ENCODE peak calls at places on chromosomes 1 and 21, in five cellular contexts. T, O, V, Z and F are unnamed samples.

GRCh38 chr1:50333595-50333974 is 89.7 kb downstream of the DMRTA2 start:
- DNase-seq in T (peak), O (peak), V (peak), Z (peak), F (peak)

GRCh38 chr1:93579891-93580290 is 101.7 kb downstream of the BCAR3 start:
- DNase-seq in T (peak), O (peak), V (no peak), Z (no peak), F (peak)

GRCh38 chr1:223776075-223776814 is 63.9 kb downstream of the CAPN2 start:
- DNase-seq in T (peak), O (peak), V (no peak), Z (no peak), F (peak)

GRCh38 chr1:209885403-209886218 is 52.4 kb upstream of the SYT14 start:
- DNase-seq in T (no peak), O (no peak), V (no peak), Z (no peak), F (no peak)

GRCh38 chr1:230165526-230165925 is 98.5 kb downstream of the GALNT2 start:
- DNase-seq in T (no peak), O (no peak), V (no peak), Z (no peak), F (no peak)

GRCh38 chr21:18142639-18143038 is 102.0 kb upstream of the CHODL start:
- DNase-seq in T (no peak), O (no peak), V (no peak), Z (no peak), F (no peak)

GRCh38 chr1:89790592-89790991 is 30.2 kb upstream of the LRRC8D start:
- DNase-seq in T (no peak), O (no peak), V (no peak), Z (no peak), F (no peak)

GRCh38 chr1:47449702-47450552 is 12.1 kb downstream of the FOXD2 start:
- DNase-seq in T (peak), O (no peak), V (no peak), Z (no peak), F (no peak)

GRCh38 chr21:40689816-40690215 is 157.1 kb downstream of the DSCAM start:
- DNase-seq in T (no peak), O (no peak), V (no peak), Z (no peak), F (no peak)

GRCh38 chr1:27856561-27857343 is 15.6 kb upstream of the THEMIS2 start:
- DNase-seq in T (no peak), O (no peak), V (no peak), Z (no peak), F (no peak)

GRCh38 chr1:21050031-21050430 is 126.7 kb downstream of the EIF4G3 start:
- DNase-seq in T (no peak), O (peak), V (no peak), Z (no peak), F (peak)

GRCh38 chr1:81582467-81582986 is 218.2 kb upstream of the ADGRL2 start:
- DNase-seq in T (no peak), O (peak), V (no peak), Z (no peak), F (peak)

GRCh38 chr1:244768186-244768585 is 67.3 kb upstream of the COX20 start:
- DNase-seq in T (no peak), O (peak), V (no peak), Z (no peak), F (no peak)

GRCh38 chr1:15033264-15033663 is 120.3 kb upstream of the TMEM51 start:
- DNase-seq in T (peak), O (peak), V (no peak), Z (no peak), F (peak)

GRCh38 chr21:24938592-24938991 is 668.7 kb downstream of the MRPL39 start:
- DNase-seq in T (no peak), O (no peak), V (no peak), Z (no peak), F (no peak)

GRCh38 chr1:40392206-40392605 is 18.7 kb downstream of the SMAP2 start:
- DNase-seq in T (peak), O (peak), V (peak), Z (no peak), F (peak)

GRCh38 chr1:36400825-36401601 is 3.3 kb upstream of the LSM10 start:
- DNase-seq in T (peak), O (peak), V (peak), Z (peak), F (peak)

GRCh38 chr1:25492323-25492722 is 51.1 kb upstream of the LDLRAP1 start:
- DNase-seq in T (peak), O (no peak), V (no peak), Z (no peak), F (no peak)

GRCh38 chr1:108691128-108691885 is 803 bp upstream of the PRPF38B start:
- DNase-seq in T (no peak), O (peak), V (no peak), Z (no peak), F (no peak)

GRCh38 chr1:230146709-230147108 is 79.7 kb downstream of the GALNT2 start:
- DNase-seq in T (no peak), O (no peak), V (no peak), Z (no peak), F (no peak)

GRCh38 chr1:13735168-13735930 is 35.4 kb downstream of the PRDM2 start:
- DNase-seq in T (no peak), O (no peak), V (no peak), Z (no peak), F (no peak)

GRCh38 chr21:27693376-27693775 is 726.5 kb upstream of the ADAMTS5 start:
- DNase-seq in T (no peak), O (peak), V (no peak), Z (no peak), F (peak)

GRCh38 chr1:1853593-1854257 is 37.2 kb downstream of the GNB1 start:
- DNase-seq in T (no peak), O (no peak), V (no peak), Z (no peak), F (no peak)

GRCh38 chr21:37503848-37504467 is 137.4 kb downstream of the DYRK1A start:
- DNase-seq in T (peak), O (peak), V (no peak), Z (no peak), F (peak)

GRCh38 chr21:14064296-14064645 is 146.5 kb downstream of the LIPI start:
- DNase-seq in T (no peak), O (peak), V (no peak), Z (no peak), F (no peak)

GRCh38 chr21:44363278-44363677 is 9.9 kb downstream of the TRPM2 start:
- DNase-seq in T (no peak), O (no peak), V (no peak), Z (no peak), F (no peak)

GRCh38 chr21:45516071-45516670 is 26.1 kb downstream of the SLC19A1 start:
- DNase-seq in T (no peak), O (no peak), V (no peak), Z (no peak), F (no peak)

GRCh38 chr1:198417041-198417440 is 123.4 kb downstream of the ATP6V1G3 start:
- DNase-seq in T (no peak), O (peak), V (no peak), Z (no peak), F (no peak)

GRCh38 chr1:86965012-86965826 is 50.8 kb downstream of the HS2ST1 start:
- DNase-seq in T (peak), O (peak), V (no peak), Z (no peak), F (peak)

GRCh38 chr1:221868894-221869293 is 127.0 kb upstream of the DUSP10 start:
- DNase-seq in T (no peak), O (peak), V (no peak), Z (no peak), F (peak)

GRCh38 chr1:50610563-50610962 is 187.3 kb upstream of the DMRTA2 start:
- DNase-seq in T (no peak), O (no peak), V (no peak), Z (no peak), F (no peak)

GRCh38 chr21:44424608-44425306 is 30.6 kb upstream of the LRRC3 start:
- DNase-seq in T (no peak), O (no peak), V (no peak), Z (no peak), F (no peak)

GRCh38 chr1:9399510-9400424 is 107.1 kb downstream of the SPSB1 start:
- DNase-seq in T (no peak), O (peak), V (no peak), Z (no peak), F (peak)

GRCh38 chr1:9401080-9401453 is 108.4 kb downstream of the SPSB1 start:
- DNase-seq in T (no peak), O (no peak), V (no peak), Z (no peak), F (no peak)

GRCh38 chr1:9402256-9402616 is 109.5 kb downstream of the SPSB1 start:
- DNase-seq in T (no peak), O (no peak), V (no peak), Z (no peak), F (no peak)

GRCh38 chr1:9402717-9403116 is 110.0 kb downstream of the SPSB1 start:
- DNase-seq in T (no peak), O (no peak), V (no peak), Z (no peak), F (no peak)

DNA sequence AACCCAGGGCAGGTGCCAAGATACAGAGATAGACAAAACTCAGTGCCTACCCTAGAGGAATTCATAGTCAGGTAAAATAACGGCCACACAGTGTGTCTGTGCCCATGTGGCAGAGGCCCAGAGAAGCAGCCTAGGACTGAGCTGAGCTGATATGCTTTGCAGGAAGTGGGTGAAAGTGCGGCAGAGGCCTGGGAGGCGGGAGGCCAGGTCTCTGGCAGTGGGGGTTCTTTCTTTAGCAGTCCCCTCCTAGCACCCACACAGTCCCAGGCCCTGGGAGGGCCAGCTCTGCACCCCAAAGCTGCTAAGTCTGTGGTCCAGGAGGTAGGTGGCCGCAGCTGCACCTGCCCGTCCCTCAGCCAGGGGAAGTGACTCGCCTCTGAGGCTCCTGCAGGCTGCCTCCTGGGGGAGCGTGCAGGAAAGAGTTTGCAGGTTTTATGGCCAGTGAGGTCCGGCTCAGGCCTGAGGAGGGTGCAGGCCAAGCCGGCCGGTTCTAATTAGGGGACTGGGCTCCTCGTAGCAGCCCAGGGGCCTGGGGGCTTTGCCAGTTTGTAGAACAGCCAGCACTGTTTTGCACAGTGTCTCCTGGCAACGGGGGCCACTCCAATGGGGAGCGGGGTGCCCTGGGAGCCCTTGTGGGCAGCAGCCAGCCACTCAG is 107.9 kb downstream of the SPSB1 start:
- DNase-seq in T (no peak), O (peak), V (no peak), Z (no peak), F (peak)
- H2AK5ac ChIP-seq in T (no peak), O (peak), V (peak), Z (no peak), F (peak)

DNA sequence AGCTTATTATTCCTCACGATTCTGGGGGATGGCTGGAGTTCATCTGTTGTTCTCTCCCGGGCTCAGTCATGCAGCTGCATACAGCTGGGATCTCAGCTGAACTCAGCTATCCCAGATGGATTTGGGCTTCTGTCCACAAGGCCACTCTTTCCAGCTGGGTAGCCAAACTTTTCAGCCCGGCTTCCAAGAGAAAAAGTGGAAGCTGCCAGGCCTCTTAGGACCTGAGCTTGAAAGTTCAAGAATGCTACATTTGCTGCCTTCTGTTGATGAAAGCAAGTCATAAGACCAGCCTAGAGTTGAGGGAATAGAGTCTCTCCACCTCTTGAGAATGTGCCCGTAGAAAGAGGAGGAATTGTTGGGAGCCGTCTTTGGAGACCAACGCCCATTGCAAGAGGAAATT is 95.3 kb downstream of the C1orf21 start:
- DNase-seq in T (no peak), O (peak), V (no peak), Z (no peak), F (peak)
- H2AK5ac ChIP-seq in T (no peak), O (no peak), V (no peak), Z (no peak), F (no peak)

DNA sequence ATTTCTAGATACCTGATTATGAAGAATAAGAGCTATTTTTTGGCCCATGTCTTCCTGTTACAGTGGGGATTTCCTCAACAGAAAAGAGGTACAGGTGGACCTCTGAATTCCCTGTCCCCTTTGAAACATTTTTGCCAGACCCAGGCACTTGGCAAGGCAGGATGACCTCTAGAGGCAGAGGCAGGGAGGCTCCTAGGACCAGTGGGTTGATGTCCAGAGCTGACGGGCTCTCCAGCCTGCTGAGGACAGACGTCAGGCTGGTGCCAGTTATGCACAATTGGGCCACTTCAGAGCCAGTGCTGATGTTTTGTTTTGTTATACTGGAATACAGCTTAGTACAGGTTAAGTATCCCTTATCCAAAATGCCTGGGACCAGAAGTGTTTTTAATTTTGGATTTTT is 18.5 kb upstream of the A3GALT2 start:
- DNase-seq in T (peak), O (no peak), V (no peak), Z (no peak), F (no peak)
- H2AK5ac ChIP-seq in T (no peak), O (peak), V (no peak), Z (no peak), F (peak)

GRCh38 chr1:30811187-30811586 is 53.6 kb upstream of the LAPTM5 start:
- DNase-seq in T (no peak), O (no peak), V (no peak), Z (no peak), F (no peak)
- H2AK5ac ChIP-seq in T (no peak), O (peak), V (no peak), Z (no peak), F (peak)

GRCh38 chr1:155226910-155227260 is 18.4 kb downstream of the MTX1 start:
- DNase-seq in T (no peak), O (peak), V (peak), Z (no peak), F (peak)
- H2AK5ac ChIP-seq in T (peak), O (peak), V (no peak), Z (no peak), F (no peak)

DNA sequence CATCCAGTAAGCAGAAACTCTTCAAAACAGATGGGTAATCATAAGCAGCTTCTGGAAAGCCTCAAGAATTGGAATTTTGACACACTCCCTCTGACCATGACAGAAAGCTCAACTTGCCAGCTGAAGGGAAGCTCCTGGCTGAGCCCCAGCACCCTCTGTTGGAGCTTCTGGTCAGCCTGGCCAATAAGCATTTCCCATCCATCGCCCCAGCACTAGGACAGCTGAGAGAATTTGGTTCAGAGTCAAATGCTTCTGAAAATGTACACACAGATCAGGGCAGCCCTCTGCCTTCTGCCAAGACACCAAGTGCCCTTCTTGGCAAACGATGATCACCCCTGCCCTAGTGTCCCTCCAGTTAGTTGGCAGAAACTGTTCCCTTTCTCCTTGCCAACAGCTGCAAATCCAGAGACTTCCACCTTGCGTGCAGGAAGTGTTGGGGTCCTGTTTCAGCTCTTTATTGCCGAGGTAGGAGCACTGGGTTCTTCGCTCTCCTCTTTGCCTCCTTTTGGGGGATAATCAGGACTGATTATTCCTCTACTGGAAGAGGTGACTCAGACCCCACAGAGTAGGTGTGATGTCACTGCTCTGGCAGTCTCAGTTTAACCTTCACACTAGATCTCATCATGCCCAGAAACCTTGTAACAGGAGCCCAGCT is 11.9 kb downstream of the PIGV start:
- DNase-seq in T (peak), O (peak), V (no peak), Z (no peak), F (peak)
- H2AK5ac ChIP-seq in T (peak), O (peak), V (no peak), Z (peak), F (no peak)

GRCh38 chr1:234610582-234611152 is 689 bp upstream of the IRF2BP2 start:
- DNase-seq in T (peak), O (peak), V (peak), Z (peak), F (peak)
- H2AK5ac ChIP-seq in T (no peak), O (peak), V (no peak), Z (no peak), F (peak)

DNA sequence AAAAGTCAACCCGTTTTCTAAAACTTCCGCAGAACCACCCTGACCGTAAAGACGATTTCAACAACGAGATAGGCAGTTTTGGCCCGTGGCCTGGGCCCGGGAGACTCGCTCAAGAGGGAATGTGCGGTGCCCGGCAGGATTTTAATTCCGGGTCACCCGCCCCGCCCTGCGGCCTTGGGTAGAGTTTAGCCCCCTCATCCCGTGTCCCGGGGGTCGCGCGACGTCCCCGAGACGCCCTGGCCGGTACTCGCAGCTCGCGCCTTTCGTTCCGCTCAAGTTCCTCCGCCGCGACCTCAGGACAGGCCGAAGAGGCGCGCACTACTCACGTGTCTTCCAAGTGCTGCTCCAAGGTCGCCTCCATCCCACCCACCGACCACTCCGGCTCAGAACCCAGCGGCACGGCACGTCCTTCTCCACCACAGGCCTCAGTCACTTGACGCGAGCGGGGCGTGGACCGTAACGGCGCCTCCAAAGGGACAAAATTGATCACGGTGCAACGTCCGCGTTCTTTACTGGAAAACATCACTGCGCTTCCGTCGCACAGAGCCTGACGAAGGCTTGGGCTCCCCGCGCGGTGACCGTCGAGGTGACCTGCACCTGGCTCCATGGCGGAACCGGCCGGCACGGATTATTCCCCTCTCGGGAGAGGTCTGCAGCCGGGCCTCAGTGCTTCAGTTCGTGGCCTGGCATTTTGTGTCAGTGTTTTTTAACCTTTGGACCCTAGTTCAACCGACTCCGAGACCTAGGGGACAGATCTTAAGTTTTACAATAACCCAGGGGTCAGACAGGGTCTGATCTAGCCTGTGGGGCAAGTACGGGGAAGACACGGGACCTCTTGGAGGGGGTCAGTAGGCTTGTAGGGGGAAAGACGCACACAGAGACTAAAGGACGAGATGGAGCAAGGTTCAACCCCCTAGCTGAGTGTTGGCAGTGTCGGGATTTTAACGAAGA is at the start of gene LAMTOR5:
- DNase-seq in T (peak), O (peak), V (peak), Z (peak), F (peak)
- H2AK5ac ChIP-seq in T (no peak), O (peak), V (no peak), Z (peak), F (no peak)

GRCh38 chr1:7679873-7680790 is 91.0 kb upstream of the VAMP3 start:
- DNase-seq in T (peak), O (peak), V (peak), Z (no peak), F (peak)
- H2AK5ac ChIP-seq in T (no peak), O (no peak), V (peak), Z (no peak), F (no peak)